ENCODE peak calls at places on chromosomes 12 and 14, in ten cellular contexts. One of them, this sample, is unnamed.

GRCh38 chr14:104282332-104283196 is 144.2 kb downstream of the KIF26A start:
- DNase-seq in COR-L47: no peak
- DNase-seq in activated CD4-positive, alpha-beta T cell treated with anti-CD3 and anti-CD28 coated beads, Interleukin-2, amount 50 U/mL, for 24 hours: no peak
- DNase-seq in stimulated activated CD4-positive, alpha-beta T cell treated with anti-CD3 and anti-CD28 coated beads, Interleukin-15, amount 100 ng/mL, for 1 hour: no peak
- DNase-seq in pancreas: no peak
- DNase-seq in IMR-90: no peak
- DNase-seq in ureter: peak; percentile 41
- DNase-seq in NCI-H748 treated with DMSO at 0.1 percent for 48 hours: no peak
- DNase-seq in HT-29: no peak
- DNase-seq in endodermal cell: peak; percentile 33
- DNase-seq in this sample: no peak

GRCh38 chr12:56469007-56469930 is 891 bp downstream of the SPRYD4 start:
- DNase-seq in COR-L47: no peak
- DNase-seq in activated CD4-positive, alpha-beta T cell treated with anti-CD3 and anti-CD28 coated beads, Interleukin-2, amount 50 U/mL, for 24 hours: no peak
- DNase-seq in stimulated activated CD4-positive, alpha-beta T cell treated with anti-CD3 and anti-CD28 coated beads, Interleukin-15, amount 100 ng/mL, for 1 hour: no peak
- DNase-seq in pancreas: peak; percentile 56
- DNase-seq in IMR-90: no peak
- DNase-seq in ureter: peak; percentile 54
- DNase-seq in NCI-H748 treated with DMSO at 0.1 percent for 48 hours: no peak
- DNase-seq in HT-29: peak; percentile 41
- DNase-seq in endodermal cell: no peak
- DNase-seq in this sample: no peak

GRCh38 chr14:100504372-100505078 is 82.7 kb downstream of the BEGAIN start:
- DNase-seq in COR-L47: no peak
- DNase-seq in activated CD4-positive, alpha-beta T cell treated with anti-CD3 and anti-CD28 coated beads, Interleukin-2, amount 50 U/mL, for 24 hours: no peak
- DNase-seq in stimulated activated CD4-positive, alpha-beta T cell treated with anti-CD3 and anti-CD28 coated beads, Interleukin-15, amount 100 ng/mL, for 1 hour: no peak
- DNase-seq in pancreas: no peak
- DNase-seq in IMR-90: peak; percentile 28
- DNase-seq in ureter: no peak
- DNase-seq in NCI-H748 treated with DMSO at 0.1 percent for 48 hours: no peak
- DNase-seq in HT-29: no peak
- DNase-seq in endodermal cell: no peak
- DNase-seq in this sample: no peak

GRCh38 chr14:103156733-103157411 is 33.6 kb downstream of the TNFAIP2 start:
- DNase-seq in COR-L47: no peak
- DNase-seq in activated CD4-positive, alpha-beta T cell treated with anti-CD3 and anti-CD28 coated beads, Interleukin-2, amount 50 U/mL, for 24 hours: no peak
- DNase-seq in stimulated activated CD4-positive, alpha-beta T cell treated with anti-CD3 and anti-CD28 coated beads, Interleukin-15, amount 100 ng/mL, for 1 hour: no peak
- DNase-seq in pancreas: no peak
- DNase-seq in IMR-90: no peak
- DNase-seq in ureter: no peak
- DNase-seq in NCI-H748 treated with DMSO at 0.1 percent for 48 hours: no peak
- DNase-seq in HT-29: no peak
- DNase-seq in endodermal cell: peak; percentile 74
- DNase-seq in this sample: no peak

GRCh38 chr14:89304972-89305703 is 111.9 kb downstream of the FOXN3 start:
- DNase-seq in COR-L47: no peak
- DNase-seq in activated CD4-positive, alpha-beta T cell treated with anti-CD3 and anti-CD28 coated beads, Interleukin-2, amount 50 U/mL, for 24 hours: no peak
- DNase-seq in stimulated activated CD4-positive, alpha-beta T cell treated with anti-CD3 and anti-CD28 coated beads, Interleukin-15, amount 100 ng/mL, for 1 hour: no peak
- DNase-seq in pancreas: no peak
- DNase-seq in IMR-90: peak; percentile 78
- DNase-seq in ureter: no peak
- DNase-seq in NCI-H748 treated with DMSO at 0.1 percent for 48 hours: peak; percentile 38
- DNase-seq in HT-29: no peak
- DNase-seq in endodermal cell: no peak
- DNase-seq in this sample: no peak

GRCh38 chr12:125922328-125922727 is 857.1 kb downstream of the AACS start:
- DNase-seq in COR-L47: no peak
- DNase-seq in activated CD4-positive, alpha-beta T cell treated with anti-CD3 and anti-CD28 coated beads, Interleukin-2, amount 50 U/mL, for 24 hours: no peak
- DNase-seq in stimulated activated CD4-positive, alpha-beta T cell treated with anti-CD3 and anti-CD28 coated beads, Interleukin-15, amount 100 ng/mL, for 1 hour: no peak
- DNase-seq in pancreas: no peak
- DNase-seq in IMR-90: no peak
- DNase-seq in ureter: no peak
- DNase-seq in NCI-H748 treated with DMSO at 0.1 percent for 48 hours: no peak
- DNase-seq in HT-29: no peak
- DNase-seq in endodermal cell: no peak
- DNase-seq in this sample: no peak

GRCh38 chr12:57047981-57048380 is 1.9 kb downstream of the MYO1A start:
- DNase-seq in COR-L47: no peak
- DNase-seq in activated CD4-positive, alpha-beta T cell treated with anti-CD3 and anti-CD28 coated beads, Interleukin-2, amount 50 U/mL, for 24 hours: no peak
- DNase-seq in stimulated activated CD4-positive, alpha-beta T cell treated with anti-CD3 and anti-CD28 coated beads, Interleukin-15, amount 100 ng/mL, for 1 hour: no peak
- DNase-seq in pancreas: no peak
- DNase-seq in IMR-90: peak; percentile 43
- DNase-seq in ureter: no peak
- DNase-seq in NCI-H748 treated with DMSO at 0.1 percent for 48 hours: no peak
- DNase-seq in HT-29: no peak
- DNase-seq in endodermal cell: no peak
- DNase-seq in this sample: no peak

GRCh38 chr12:89494411-89495231 is 30.0 kb downstream of the GALNT4 start:
- DNase-seq in COR-L47: no peak
- DNase-seq in activated CD4-positive, alpha-beta T cell treated with anti-CD3 and anti-CD28 coated beads, Interleukin-2, amount 50 U/mL, for 24 hours: peak; percentile 64
- DNase-seq in stimulated activated CD4-positive, alpha-beta T cell treated with anti-CD3 and anti-CD28 coated beads, Interleukin-15, amount 100 ng/mL, for 1 hour: peak; percentile 2
- DNase-seq in pancreas: no peak
- DNase-seq in IMR-90: peak; percentile 81
- DNase-seq in ureter: no peak
- DNase-seq in NCI-H748 treated with DMSO at 0.1 percent for 48 hours: no peak
- DNase-seq in HT-29: no peak
- DNase-seq in endodermal cell: no peak
- DNase-seq in this sample: no peak

GRCh38 chr12:68374315-68374982 is 42.3 kb upstream of the MDM1 start:
- DNase-seq in COR-L47: no peak
- DNase-seq in activated CD4-positive, alpha-beta T cell treated with anti-CD3 and anti-CD28 coated beads, Interleukin-2, amount 50 U/mL, for 24 hours: peak; percentile 52
- DNase-seq in stimulated activated CD4-positive, alpha-beta T cell treated with anti-CD3 and anti-CD28 coated beads, Interleukin-15, amount 100 ng/mL, for 1 hour: peak; percentile 18
- DNase-seq in pancreas: no peak
- DNase-seq in IMR-90: no peak
- DNase-seq in ureter: no peak
- DNase-seq in NCI-H748 treated with DMSO at 0.1 percent for 48 hours: no peak
- DNase-seq in HT-29: no peak
- DNase-seq in endodermal cell: no peak
- DNase-seq in this sample: no peak

GRCh38 chr12:25977047-25977446 is 18.6 kb downstream of the RASSF8 start:
- DNase-seq in COR-L47: no peak
- DNase-seq in activated CD4-positive, alpha-beta T cell treated with anti-CD3 and anti-CD28 coated beads, Interleukin-2, amount 50 U/mL, for 24 hours: no peak
- DNase-seq in stimulated activated CD4-positive, alpha-beta T cell treated with anti-CD3 and anti-CD28 coated beads, Interleukin-15, amount 100 ng/mL, for 1 hour: no peak
- DNase-seq in pancreas: no peak
- DNase-seq in IMR-90: peak; percentile 77
- DNase-seq in ureter: no peak
- DNase-seq in NCI-H748 treated with DMSO at 0.1 percent for 48 hours: no peak
- DNase-seq in HT-29: no peak
- DNase-seq in endodermal cell: no peak
- DNase-seq in this sample: no peak

GRCh38 chr14:93880025-93880820 is 46.9 kb upstream of the FAM181A start:
- DNase-seq in COR-L47: peak; percentile 66
- DNase-seq in activated CD4-positive, alpha-beta T cell treated with anti-CD3 and anti-CD28 coated beads, Interleukin-2, amount 50 U/mL, for 24 hours: no peak
- DNase-seq in stimulated activated CD4-positive, alpha-beta T cell treated with anti-CD3 and anti-CD28 coated beads, Interleukin-15, amount 100 ng/mL, for 1 hour: no peak
- DNase-seq in pancreas: no peak
- DNase-seq in IMR-90: no peak
- DNase-seq in ureter: peak; percentile 58
- DNase-seq in NCI-H748 treated with DMSO at 0.1 percent for 48 hours: no peak
- DNase-seq in HT-29: no peak
- DNase-seq in endodermal cell: no peak
- DNase-seq in this sample: no peak

GRCh38 chr12:49026678-49027480 is 8.3 kb upstream of the PRKAG1 start:
- DNase-seq in COR-L47: no peak
- DNase-seq in activated CD4-positive, alpha-beta T cell treated with anti-CD3 and anti-CD28 coated beads, Interleukin-2, amount 50 U/mL, for 24 hours: no peak
- DNase-seq in stimulated activated CD4-positive, alpha-beta T cell treated with anti-CD3 and anti-CD28 coated beads, Interleukin-15, amount 100 ng/mL, for 1 hour: no peak
- DNase-seq in pancreas: no peak
- DNase-seq in IMR-90: no peak
- DNase-seq in ureter: no peak
- DNase-seq in NCI-H748 treated with DMSO at 0.1 percent for 48 hours: no peak
- DNase-seq in HT-29: no peak
- DNase-seq in endodermal cell: no peak
- DNase-seq in this sample: no peak

GRCh38 chr12:102736328-102736727 is 180.7 kb downstream of the PAH start:
- DNase-seq in COR-L47: no peak
- DNase-seq in activated CD4-positive, alpha-beta T cell treated with anti-CD3 and anti-CD28 coated beads, Interleukin-2, amount 50 U/mL, for 24 hours: no peak
- DNase-seq in stimulated activated CD4-positive, alpha-beta T cell treated with anti-CD3 and anti-CD28 coated beads, Interleukin-15, amount 100 ng/mL, for 1 hour: no peak
- DNase-seq in pancreas: no peak
- DNase-seq in IMR-90: no peak
- DNase-seq in ureter: no peak
- DNase-seq in NCI-H748 treated with DMSO at 0.1 percent for 48 hours: no peak
- DNase-seq in HT-29: no peak
- DNase-seq in endodermal cell: no peak
- DNase-seq in this sample: no peak

GRCh38 chr12:106841471-106842302 is 67.2 kb downstream of the RIC8B start:
- DNase-seq in COR-L47: peak; percentile 54
- DNase-seq in activated CD4-positive, alpha-beta T cell treated with anti-CD3 and anti-CD28 coated beads, Interleukin-2, amount 50 U/mL, for 24 hours: peak; percentile 6
- DNase-seq in stimulated activated CD4-positive, alpha-beta T cell treated with anti-CD3 and anti-CD28 coated beads, Interleukin-15, amount 100 ng/mL, for 1 hour: no peak
- DNase-seq in pancreas: no peak
- DNase-seq in IMR-90: peak; percentile 45
- DNase-seq in ureter: no peak
- DNase-seq in NCI-H748 treated with DMSO at 0.1 percent for 48 hours: peak; percentile 63
- DNase-seq in HT-29: peak; percentile 66
- DNase-seq in endodermal cell: peak; percentile 66
- DNase-seq in this sample: peak; percentile 30

GRCh38 chr12:49888461-49889151 is 15.1 kb downstream of the FAIM2 start:
- DNase-seq in COR-L47: peak; percentile 80
- DNase-seq in activated CD4-positive, alpha-beta T cell treated with anti-CD3 and anti-CD28 coated beads, Interleukin-2, amount 50 U/mL, for 24 hours: no peak
- DNase-seq in stimulated activated CD4-positive, alpha-beta T cell treated with anti-CD3 and anti-CD28 coated beads, Interleukin-15, amount 100 ng/mL, for 1 hour: no peak
- DNase-seq in pancreas: no peak
- DNase-seq in IMR-90: no peak
- DNase-seq in ureter: no peak
- DNase-seq in NCI-H748 treated with DMSO at 0.1 percent for 48 hours: no peak
- DNase-seq in HT-29: peak; percentile 54
- DNase-seq in endodermal cell: peak; percentile 46
- DNase-seq in this sample: no peak

GRCh38 chr12:51421266-51421884 is 3.3 kb upstream of the SLC4A8 start:
- DNase-seq in COR-L47: peak; percentile 60
- DNase-seq in activated CD4-positive, alpha-beta T cell treated with anti-CD3 and anti-CD28 coated beads, Interleukin-2, amount 50 U/mL, for 24 hours: peak; percentile 35
- DNase-seq in stimulated activated CD4-positive, alpha-beta T cell treated with anti-CD3 and anti-CD28 coated beads, Interleukin-15, amount 100 ng/mL, for 1 hour: no peak
- DNase-seq in pancreas: peak; percentile 28
- DNase-seq in IMR-90: peak; percentile 72
- DNase-seq in ureter: no peak
- DNase-seq in NCI-H748 treated with DMSO at 0.1 percent for 48 hours: peak; percentile 62
- DNase-seq in HT-29: peak; percentile 76
- DNase-seq in endodermal cell: peak; percentile 92
- DNase-seq in this sample: peak; percentile 58

GRCh38 chr14:65410640-65411039 is 1.9 kb upstream of the FUT8 start:
- DNase-seq in COR-L47: no peak
- DNase-seq in activated CD4-positive, alpha-beta T cell treated with anti-CD3 and anti-CD28 coated beads, Interleukin-2, amount 50 U/mL, for 24 hours: no peak
- DNase-seq in stimulated activated CD4-positive, alpha-beta T cell treated with anti-CD3 and anti-CD28 coated beads, Interleukin-15, amount 100 ng/mL, for 1 hour: no peak
- DNase-seq in pancreas: no peak
- DNase-seq in IMR-90: no peak
- DNase-seq in ureter: no peak
- DNase-seq in NCI-H748 treated with DMSO at 0.1 percent for 48 hours: no peak
- DNase-seq in HT-29: no peak
- DNase-seq in endodermal cell: no peak
- DNase-seq in this sample: no peak

GRCh38 chr14:92973265-92973797 is 50.4 kb downstream of the CHGA start:
- DNase-seq in COR-L47: peak; percentile 60
- DNase-seq in activated CD4-positive, alpha-beta T cell treated with anti-CD3 and anti-CD28 coated beads, Interleukin-2, amount 50 U/mL, for 24 hours: no peak
- DNase-seq in stimulated activated CD4-positive, alpha-beta T cell treated with anti-CD3 and anti-CD28 coated beads, Interleukin-15, amount 100 ng/mL, for 1 hour: no peak
- DNase-seq in pancreas: peak; percentile 65
- DNase-seq in IMR-90: peak; percentile 53
- DNase-seq in ureter: peak; percentile 84
- DNase-seq in NCI-H748 treated with DMSO at 0.1 percent for 48 hours: no peak
- DNase-seq in HT-29: peak; percentile 55
- DNase-seq in endodermal cell: peak; percentile 97
- DNase-seq in this sample: peak; percentile 70

GRCh38 chr12:30286345-30286926 is 409.2 kb downstream of the IPO8 start:
- DNase-seq in COR-L47: no peak
- DNase-seq in activated CD4-positive, alpha-beta T cell treated with anti-CD3 and anti-CD28 coated beads, Interleukin-2, amount 50 U/mL, for 24 hours: no peak
- DNase-seq in stimulated activated CD4-positive, alpha-beta T cell treated with anti-CD3 and anti-CD28 coated beads, Interleukin-15, amount 100 ng/mL, for 1 hour: no peak
- DNase-seq in pancreas: no peak
- DNase-seq in IMR-90: peak; percentile 42
- DNase-seq in ureter: no peak
- DNase-seq in NCI-H748 treated with DMSO at 0.1 percent for 48 hours: peak; percentile 43
- DNase-seq in HT-29: peak; percentile 59
- DNase-seq in endodermal cell: no peak
- DNase-seq in this sample: no peak

GRCh38 chr12:14167005-14167628 is 185.7 kb upstream of the GRIN2B start:
- DNase-seq in COR-L47: no peak
- DNase-seq in activated CD4-positive, alpha-beta T cell treated with anti-CD3 and anti-CD28 coated beads, Interleukin-2, amount 50 U/mL, for 24 hours: peak; percentile 24
- DNase-seq in stimulated activated CD4-positive, alpha-beta T cell treated with anti-CD3 and anti-CD28 coated beads, Interleukin-15, amount 100 ng/mL, for 1 hour: no peak
- DNase-seq in pancreas: no peak
- DNase-seq in IMR-90: peak; percentile 41
- DNase-seq in ureter: peak; percentile 50
- DNase-seq in NCI-H748 treated with DMSO at 0.1 percent for 48 hours: peak; percentile 11
- DNase-seq in HT-29: peak; percentile 79
- DNase-seq in endodermal cell: peak; percentile 89
- DNase-seq in this sample: peak; percentile 46

GRCh38 chr12:53935562-53936341 is 2.9 kb upstream of the HOXC13 start:
- DNase-seq in COR-L47: no peak
- DNase-seq in activated CD4-positive, alpha-beta T cell treated with anti-CD3 and anti-CD28 coated beads, Interleukin-2, amount 50 U/mL, for 24 hours: no peak
- DNase-seq in stimulated activated CD4-positive, alpha-beta T cell treated with anti-CD3 and anti-CD28 coated beads, Interleukin-15, amount 100 ng/mL, for 1 hour: no peak
- DNase-seq in pancreas: no peak
- DNase-seq in IMR-90: no peak
- DNase-seq in ureter: no peak
- DNase-seq in NCI-H748 treated with DMSO at 0.1 percent for 48 hours: no peak
- DNase-seq in HT-29: no peak
- DNase-seq in endodermal cell: peak; percentile 70
- DNase-seq in this sample: no peak

GRCh38 chr12:3045989-3046388 is 31.2 kb upstream of the TSPAN9 start:
- DNase-seq in COR-L47: no peak
- DNase-seq in activated CD4-positive, alpha-beta T cell treated with anti-CD3 and anti-CD28 coated beads, Interleukin-2, amount 50 U/mL, for 24 hours: no peak
- DNase-seq in stimulated activated CD4-positive, alpha-beta T cell treated with anti-CD3 and anti-CD28 coated beads, Interleukin-15, amount 100 ng/mL, for 1 hour: no peak
- DNase-seq in pancreas: no peak
- DNase-seq in IMR-90: no peak
- DNase-seq in ureter: no peak
- DNase-seq in NCI-H748 treated with DMSO at 0.1 percent for 48 hours: no peak
- DNase-seq in HT-29: no peak
- DNase-seq in endodermal cell: no peak
- DNase-seq in this sample: no peak

GRCh38 chr12:3168223-3168770 is 91.1 kb downstream of the TSPAN9 start:
- DNase-seq in COR-L47: no peak
- DNase-seq in activated CD4-positive, alpha-beta T cell treated with anti-CD3 and anti-CD28 coated beads, Interleukin-2, amount 50 U/mL, for 24 hours: no peak
- DNase-seq in stimulated activated CD4-positive, alpha-beta T cell treated with anti-CD3 and anti-CD28 coated beads, Interleukin-15, amount 100 ng/mL, for 1 hour: no peak
- DNase-seq in pancreas: no peak
- DNase-seq in IMR-90: no peak
- DNase-seq in ureter: no peak
- DNase-seq in NCI-H748 treated with DMSO at 0.1 percent for 48 hours: no peak
- DNase-seq in HT-29: no peak
- DNase-seq in endodermal cell: no peak
- DNase-seq in this sample: no peak

GRCh38 chr14:100440207-100440631 is 117.1 kb downstream of the SLC25A47 start:
- DNase-seq in COR-L47: peak; percentile 85
- DNase-seq in activated CD4-positive, alpha-beta T cell treated with anti-CD3 and anti-CD28 coated beads, Interleukin-2, amount 50 U/mL, for 24 hours: peak; percentile 7
- DNase-seq in stimulated activated CD4-positive, alpha-beta T cell treated with anti-CD3 and anti-CD28 coated beads, Interleukin-15, amount 100 ng/mL, for 1 hour: peak; percentile 16
- DNase-seq in pancreas: peak; percentile 81
- DNase-seq in IMR-90: peak; percentile 58
- DNase-seq in ureter: no peak
- DNase-seq in NCI-H748 treated with DMSO at 0.1 percent for 48 hours: peak; percentile 44
- DNase-seq in HT-29: peak; percentile 83
- DNase-seq in endodermal cell: peak; percentile 84
- DNase-seq in this sample: peak; percentile 73

GRCh38 chr12:753401-754237 is 1.2 kb downstream of the WNK1 start:
- DNase-seq in COR-L47: no peak
- DNase-seq in activated CD4-positive, alpha-beta T cell treated with anti-CD3 and anti-CD28 coated beads, Interleukin-2, amount 50 U/mL, for 24 hours: peak; percentile 10
- DNase-seq in stimulated activated CD4-positive, alpha-beta T cell treated with anti-CD3 and anti-CD28 coated beads, Interleukin-15, amount 100 ng/mL, for 1 hour: peak; percentile 33
- DNase-seq in pancreas: peak; percentile 64
- DNase-seq in IMR-90: no peak
- DNase-seq in ureter: peak; percentile 55
- DNase-seq in NCI-H748 treated with DMSO at 0.1 percent for 48 hours: no peak
- DNase-seq in HT-29: peak; percentile 51
- DNase-seq in endodermal cell: peak; percentile 85
- DNase-seq in this sample: peak; percentile 54

GRCh38 chr12:95634622-95635621 is 83.6 kb upstream of the USP44 start:
- DNase-seq in COR-L47: peak; percentile 66
- DNase-seq in activated CD4-positive, alpha-beta T cell treated with anti-CD3 and anti-CD28 coated beads, Interleukin-2, amount 50 U/mL, for 24 hours: no peak
- DNase-seq in stimulated activated CD4-positive, alpha-beta T cell treated with anti-CD3 and anti-CD28 coated beads, Interleukin-15, amount 100 ng/mL, for 1 hour: no peak
- DNase-seq in pancreas: peak; percentile 52
- DNase-seq in IMR-90: peak; percentile 94
- DNase-seq in ureter: no peak
- DNase-seq in NCI-H748 treated with DMSO at 0.1 percent for 48 hours: no peak
- DNase-seq in HT-29: peak; percentile 87
- DNase-seq in endodermal cell: no peak
- DNase-seq in this sample: no peak

GRCh38 chr14:105150026-105150367 is 18.6 kb downstream of the JAG2 start:
- DNase-seq in COR-L47: no peak
- DNase-seq in activated CD4-positive, alpha-beta T cell treated with anti-CD3 and anti-CD28 coated beads, Interleukin-2, amount 50 U/mL, for 24 hours: no peak
- DNase-seq in stimulated activated CD4-positive, alpha-beta T cell treated with anti-CD3 and anti-CD28 coated beads, Interleukin-15, amount 100 ng/mL, for 1 hour: no peak
- DNase-seq in pancreas: no peak
- DNase-seq in IMR-90: no peak
- DNase-seq in ureter: no peak
- DNase-seq in NCI-H748 treated with DMSO at 0.1 percent for 48 hours: no peak
- DNase-seq in HT-29: no peak
- DNase-seq in endodermal cell: no peak
- DNase-seq in this sample: no peak

GRCh38 chr12:132285991-132286681 is 43.3 kb downstream of the GALNT9 start:
- DNase-seq in COR-L47: no peak
- DNase-seq in activated CD4-positive, alpha-beta T cell treated with anti-CD3 and anti-CD28 coated beads, Interleukin-2, amount 50 U/mL, for 24 hours: no peak
- DNase-seq in stimulated activated CD4-positive, alpha-beta T cell treated with anti-CD3 and anti-CD28 coated beads, Interleukin-15, amount 100 ng/mL, for 1 hour: no peak
- DNase-seq in pancreas: peak; percentile 69
- DNase-seq in IMR-90: peak; percentile 21
- DNase-seq in ureter: peak; percentile 83
- DNase-seq in NCI-H748 treated with DMSO at 0.1 percent for 48 hours: no peak
- DNase-seq in HT-29: peak; percentile 82
- DNase-seq in endodermal cell: peak; percentile 82
- DNase-seq in this sample: peak; percentile 58

This sample was measured in lung.